ENCODE peak calls at places on chromosomes 11 and 22, in nine cellular contexts. Y is heart left ventricle, P is upper lobe of right lung, I is thoracic aorta, M is mammary epithelial cell, Z is IMR-90, U is stomach, J is uterus, G is PC-9. V is an unnamed sample.

GRCh38 chr22:46297151-46297819 is 615 bp downstream of the GTSE1 start:
- DNase-seq in P (no peak), G (peak; percentile 24), J (no peak), I (no peak), M (peak; percentile 45), Y (no peak), U (no peak), Z (peak; percentile 35), V (peak; percentile 30)

GRCh38 chr11:58142781-58143180 is 17.5 kb upstream of the OR9I1 start:
- DNase-seq in G (no peak), J (no peak), U (no peak), I (no peak), M (no peak), Y (no peak), P (no peak), Z (no peak), V (no peak)

GRCh38 chr22:19430890-19431541 is 517 bp downstream of the HIRA start:
- DNase-seq in P (peak; percentile 70), U (peak; percentile 65), M (peak; percentile 31), Z (peak; percentile 19), I (no peak), J (peak; percentile 38), G (peak; percentile 6), Y (peak; percentile 41), V (peak; percentile 39)

GRCh38 chr22:28349114-28349513 is 330.5 kb downstream of the TTC28 start:
- DNase-seq in M (no peak), J (no peak), G (no peak), I (no peak), U (no peak), Y (no peak), P (no peak), Z (no peak), V (no peak)

GRCh38 chr11:128884703-128885338 is 6.3 kb upstream of the KCNJ5 start:
- DNase-seq in U (peak; percentile 70), Z (peak; percentile 69), Y (peak; percentile 53), G (peak; percentile 67), J (peak; percentile 25), I (no peak), P (no peak), M (peak; percentile 60), V (peak; percentile 78)

GRCh38 chr22:43066844-43067385 is 22.3 kb downstream of the TTLL1 start:
- DNase-seq in G (peak; percentile 41), U (no peak), P (no peak), J (no peak), M (peak; percentile 69), Z (peak; percentile 58), Y (no peak), I (no peak), V (no peak)

GRCh38 chr22:48104786-48105185 is 1342.3 kb downstream of the TBC1D22A start:
- DNase-seq in I (no peak), M (no peak), Y (no peak), G (no peak), U (peak; percentile 9), P (no peak), Z (no peak), J (no peak), V (no peak)

GRCh38 chr22:26170112-26170492 is 840 bp downstream of the SEZ6L start:
- DNase-seq in Z (no peak), I (no peak), J (no peak), G (no peak), P (no peak), Y (no peak), M (no peak), U (no peak), V (no peak)

GRCh38 chr11:57391546-57391945 is 1.1 kb upstream of the PRG2 start:
- DNase-seq in Z (no peak), G (no peak), M (no peak), Y (no peak), U (no peak), J (no peak), P (no peak), I (no peak), V (no peak)

GRCh38 chr22:20173720-20174119 is 22.9 kb upstream of the CCDC188 start:
- DNase-seq in U (no peak), Z (no peak), I (no peak), M (no peak), J (no peak), Y (no peak), G (no peak), P (no peak), V (no peak)

GRCh38 chr11:128522943-128523518 is 64.3 kb downstream of the ETS1 start:
- DNase-seq in U (no peak), M (no peak), Y (no peak), I (no peak), J (no peak), G (no peak), Z (no peak), P (no peak), V (no peak)

GRCh38 chr11:103541186-103541795 is 432.1 kb downstream of the DYNC2H1 start:
- DNase-seq in M (peak; percentile 85), U (no peak), I (no peak), J (no peak), G (no peak), Z (no peak), Y (no peak), P (no peak), V (no peak)

GRCh38 chr22:45882881-45883810 is 93.8 kb downstream of the WNT7B start:
- DNase-seq in Y (no peak), I (no peak), Z (no peak), U (no peak), M (peak; percentile 9), P (peak; percentile 59), J (peak; percentile 10), G (peak; percentile 33), V (no peak)

GRCh38 chr11:84164722-84165121 is 878.6 kb upstream of the CCDC90B start:
- DNase-seq in Y (no peak), I (no peak), P (no peak), G (no peak), J (no peak), U (no peak), Z (no peak), M (no peak), V (no peak)

GRCh38 chr11:70089631-70090030 is 11.5 kb downstream of the ANO1 start:
- DNase-seq in Z (no peak), U (no peak), Y (no peak), I (no peak), M (peak; percentile 77), P (no peak), G (no peak), J (no peak), V (no peak)

GRCh38 chr11:118922745-118923627 is 2.7 kb downstream of the BCL9L start:
- DNase-seq in Y (no peak), I (no peak), Z (no peak), J (no peak), U (no peak), P (no peak), G (no peak), M (no peak), V (no peak)

GRCh38 chr11:83480251-83480650 is 194.1 kb upstream of the CCDC90B start:
- DNase-seq in J (no peak), G (no peak), Y (no peak), Z (no peak), U (no peak), M (no peak), I (no peak), P (no peak), V (no peak)

GRCh38 chr11:35763301-35763700 is 100.7 kb downstream of the TRIM44 start:
- DNase-seq in U (no peak), M (no peak), G (no peak), Y (no peak), P (no peak), J (no peak), Z (no peak), I (no peak), V (no peak)

GRCh38 chr22:29872145-29872893 is 10.7 kb upstream of the MTMR3 start:
- DNase-seq in G (no peak), P (no peak), Z (no peak), M (no peak), I (no peak), U (no peak), J (no peak), Y (no peak), V (no peak)

GRCh38 chr11:126008956-126009355 is 53.7 kb downstream of the CDON start:
- DNase-seq in P (no peak), J (no peak), Y (no peak), I (no peak), M (no peak), G (no peak), Z (no peak), U (no peak), V (no peak)

GRCh38 chr11:1953489-1954284 is 6.6 kb downstream of the MRPL23 start:
- DNase-seq in G (peak; percentile 21), M (no peak), J (no peak), Z (no peak), I (no peak), P (peak; percentile 63), Y (peak; percentile 17), U (no peak), V (no peak)

GRCh38 chr11:116603783-116604323 is 168.9 kb downstream of the BUD13 start:
- DNase-seq in G (no peak), P (no peak), U (no peak), Z (no peak), J (no peak), I (no peak), M (no peak), Y (no peak), V (no peak)
- H3K27me3 ChIP-seq in G (peaks cover 42% of the 10 kb centered on the region), P (no peaks in the 10 kb centered on the region), U (no peaks in the 10 kb centered on the region), Z (peaks cover 1% of the 10 kb centered on the region), J (no peaks in the 10 kb centered on the region), I (no peaks in the 10 kb centered on the region), M (no peaks in the 10 kb centered on the region), Y (peaks cover 4% of the 10 kb centered on the region), V (no peaks in the 10 kb centered on the region)

DNA sequence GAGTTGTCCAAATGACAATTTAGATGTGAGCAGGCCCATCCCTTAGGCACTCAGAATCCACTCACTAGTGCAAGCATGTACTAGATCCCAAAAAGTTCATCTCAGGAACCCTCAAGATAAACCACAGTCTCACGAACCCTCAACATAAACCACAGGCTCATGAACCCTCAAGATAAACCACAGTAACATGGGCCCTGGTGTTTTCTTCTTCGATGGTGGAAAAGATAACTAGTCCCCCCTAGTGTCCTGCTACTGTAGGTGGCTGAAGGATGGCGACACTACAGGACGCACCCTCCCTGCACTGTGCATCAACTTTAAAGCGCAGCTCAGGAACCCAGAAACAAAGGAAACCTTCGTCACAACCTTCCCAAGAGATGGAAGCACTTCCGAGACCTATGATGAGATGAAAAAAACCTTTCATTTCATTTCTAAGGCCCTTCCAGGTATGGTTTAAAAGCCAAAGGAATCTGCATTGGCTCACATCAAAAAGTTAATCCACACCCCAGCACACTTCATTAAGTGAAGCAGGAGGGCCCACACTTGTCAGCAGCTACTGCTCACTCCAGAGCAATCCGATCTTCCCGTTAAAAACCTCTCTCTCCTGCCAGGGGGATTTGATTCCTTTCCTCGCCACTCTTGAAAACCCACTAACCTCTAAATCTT is 2.4 kb downstream of the LARGE1 start:
- DNase-seq in P (no peak), I (no peak), J (no peak), G (no peak), Y (no peak), U (no peak), M (no peak), Z (peak; percentile 50), V (no peak)
- TF ChIP-seq CTCF in P (no peak), I (no peak), J (no peak), G (no peak), Y (peak; percentile 37), U (no peak), M (peak; percentile 7), Z (peak; percentile 51), V (no peak)

GRCh38 chr22:17152340-17152739 is 6.7 kb downstream of the HDHD5 start:
- DNase-seq in Y (no peak), G (no peak), J (no peak), P (no peak), U (no peak), M (no peak), Z (no peak), I (no peak), V (no peak)
- H3K4me1 ChIP-seq in Y (peaks cover 23% of the 10 kb centered on the region), G (peaks cover 2% of the 10 kb centered on the region), J (no peaks in the 10 kb centered on the region), P (peaks cover under 1% of the 10 kb centered on the region), U (peaks cover 60% of the 10 kb centered on the region), M (peaks cover 2% of the 10 kb centered on the region), Z (no peaks in the 10 kb centered on the region), I (peaks cover 3% of the 10 kb centered on the region), V (peaks cover 5% of the 10 kb centered on the region)

GRCh38 chr22:22458387-22458786 is 50.2 kb downstream of the ZNF280B start:
- DNase-seq in M (no peak), U (no peak), G (no peak), Z (no peak), P (no peak), Y (no peak), J (no peak), I (no peak), V (no peak)
- H3K27me3 ChIP-seq in M (no peaks in the 10 kb centered on the region), U (no peaks in the 10 kb centered on the region), G (peaks cover 23% of the 10 kb centered on the region), Z (no peaks in the 10 kb centered on the region), P (peaks cover 37% of the 10 kb centered on the region), Y (peaks cover 2% of the 10 kb centered on the region), J (no peaks in the 10 kb centered on the region), I (peaks cover 5% of the 10 kb centered on the region), V (no peaks in the 10 kb centered on the region)

V was measured in cardiac muscle cell.